ENCODE peak calls at places on chromosome 4, in ten cellular contexts. X is colonic mucosa, W is HCT116, K is Peyer's patch, T is A549, V is aorta, A is adipocyte, F is SJSA1, E is tibial nerve, G is body of pancreas. N is an unnamed sample. For H3K4me1, the result is how much of the 10 kb centered on the place peaks cover.

GRCh38 chr4:16450031-16450430 is 223.8 kb upstream of the TAPT1 start:
- DNase-seq in T (no peak), A (no peak), W (no peak), F (no peak), G (no peak), K (no peak), E (no peak), V (no peak), X (no peak), N (no peak)

GRCh38 chr4:6900181-6900812 is 9.3 kb upstream of the TBC1D14 start:
- DNase-seq in X (no peak), T (no peak), K (peak), E (no peak), G (no peak), A (no peak), W (no peak), F (no peak), V (no peak), N (no peak)

GRCh38 chr4:73816814-73817213 is 19.7 kb upstream of the CXCL6 start:
- DNase-seq in V (no peak), G (peak), X (no peak), E (peak), T (peak), K (no peak), F (peak), W (no peak), A (peak), N (no peak)

GRCh38 chr4:152072886-152073285 is 312.1 kb upstream of the GATB start:
- DNase-seq in W (no peak), E (no peak), G (no peak), A (no peak), X (no peak), V (no peak), K (no peak), F (no peak), T (no peak), N (no peak)

GRCh38 chr4:131381055-131381454 is 1768.0 kb upstream of the PCDH10 start:
- DNase-seq in V (no peak), G (no peak), X (no peak), A (no peak), E (no peak), T (no peak), F (no peak), W (no peak), K (no peak), N (no peak)

GRCh38 chr4:116346750-116347149 is 738.6 kb downstream of the TRAM1L1 start:
- DNase-seq in X (no peak), W (no peak), E (no peak), K (no peak), G (no peak), F (no peak), V (no peak), A (no peak), T (no peak), N (no peak)

GRCh38 chr4:52290468-52290867 is 239.4 kb downstream of the SPATA18 start:
- DNase-seq in E (no peak), W (no peak), F (no peak), T (no peak), K (no peak), X (no peak), A (no peak), G (no peak), V (no peak), N (no peak)

GRCh38 chr4:168434993-168435392 is 45.3 kb downstream of the DDX60L start:
- DNase-seq in A (no peak), F (no peak), G (no peak), E (no peak), V (no peak), T (no peak), K (no peak), W (no peak), X (no peak), N (no peak)

GRCh38 chr4:185859106-185859505 is 47.1 kb upstream of the SORBS2 start:
- DNase-seq in W (no peak), F (peak), G (peak), T (no peak), E (no peak), A (no peak), V (no peak), K (no peak), X (peak), N (no peak)

GRCh38 chr4:151324449-151325319 is 721 bp downstream of the SH3D19 start:
- DNase-seq in X (peak), F (peak), T (peak), E (peak), K (peak), A (peak), V (peak), G (peak), W (peak), N (no peak)

GRCh38 chr4:59091376-59092142 is 1981.4 kb upstream of the IGFBP7 start:
- DNase-seq in V (peak), E (no peak), X (no peak), F (no peak), A (no peak), G (no peak), W (no peak), K (no peak), T (no peak), N (no peak)

GRCh38 chr4:186500721-186501304 is 54.6 kb downstream of the MTNR1A start:
- DNase-seq in A (no peak), K (no peak), X (peak), F (no peak), W (no peak), E (no peak), V (no peak), T (no peak), G (peak), N (no peak)

GRCh38 chr4:112523764-112524505 is 8.0 kb upstream of the NEUROG2 start:
- DNase-seq in G (peak), X (peak), K (peak), A (no peak), T (peak), V (peak), E (no peak), F (peak), W (peak), N (no peak)

GRCh38 chr4:112302320-112303274 is 5.4 kb downstream of the ALPK1 start:
- DNase-seq in G (no peak), W (no peak), X (no peak), E (no peak), A (no peak), T (no peak), K (no peak), V (no peak), F (no peak), N (no peak)

GRCh38 chr4:109171098-109171497 is 131.4 kb downstream of the COL25A1 start:
- DNase-seq in T (no peak), F (no peak), G (no peak), W (no peak), A (no peak), E (no peak), X (no peak), V (no peak), K (no peak), N (no peak)

GRCh38 chr4:95388911-95389310 is 159.9 kb downstream of the UNC5C start:
- DNase-seq in X (no peak), E (no peak), F (no peak), G (no peak), W (no peak), K (no peak), T (no peak), V (no peak), A (peak), N (no peak)

GRCh38 chr4:102492531-102493241 is 8.5 kb upstream of the NFKB1 start:
- DNase-seq in V (no peak), G (no peak), E (no peak), W (no peak), F (no peak), T (no peak), X (no peak), A (no peak), K (no peak), N (no peak)

GRCh38 chr4:24508541-24508940 is 75.8 kb downstream of the DHX15 start:
- DNase-seq in X (no peak), G (no peak), F (no peak), T (no peak), A (no peak), E (no peak), K (no peak), V (no peak), W (no peak), N (no peak)

GRCh38 chr4:151403656-151404055 is 5.3 kb upstream of the FHIP1A start:
- DNase-seq in V (no peak), A (no peak), G (no peak), K (no peak), T (no peak), E (no peak), X (no peak), F (no peak), W (no peak), N (no peak)

GRCh38 chr4:102637391-102637790 is 123.4 kb downstream of the MANBA start:
- DNase-seq in G (no peak), F (no peak), E (no peak), A (no peak), K (no peak), X (no peak), V (no peak), T (no peak), W (no peak), N (no peak)

GRCh38 chr4:16582526-16582925 is 315.9 kb downstream of the LDB2 start:
- DNase-seq in K (no peak), V (peak), F (no peak), G (no peak), E (no peak), W (no peak), T (no peak), A (no peak), X (no peak), N (peak)

GRCh38 chr4:145881991-145882390 is 56.6 kb downstream of the ZNF827 start:
- DNase-seq in K (peak), V (no peak), X (peak), F (no peak), W (no peak), T (no peak), E (no peak), A (no peak), G (peak), N (no peak)

GRCh38 chr4:102761478-102761790 is 666 bp upstream of the MANBA start:
- DNase-seq in F (no peak), W (no peak), T (no peak), K (no peak), V (no peak), E (peak), G (no peak), X (no peak), A (no peak), N (no peak)

GRCh38 chr4:76535603-76536380 is 100.8 kb downstream of the SHROOM3 start:
- DNase-seq in A (no peak), F (peak), V (no peak), K (no peak), T (no peak), W (no peak), E (no peak), G (no peak), X (peak), N (no peak)

GRCh38 chr4:94348705-94349104 is 6.1 kb upstream of the HPGDS start:
- DNase-seq in X (no peak), A (no peak), F (peak), G (no peak), E (no peak), W (no peak), V (no peak), T (no peak), K (no peak), N (no peak)

GRCh38 chr4:152063301-152064235 is 302.8 kb upstream of the GATB start:
- DNase-seq in K (peak), F (no peak), E (no peak), V (no peak), X (peak), T (no peak), W (no peak), G (no peak), A (peak), N (no peak)

GRCh38 chr4:155914782-155915181 is 11.3 kb downstream of the TDO2 start:
- DNase-seq in A (no peak), F (no peak), E (no peak), X (no peak), W (no peak), G (no peak), T (no peak), K (no peak), V (no peak), N (no peak)

GRCh38 chr4:186881521-186882220 is 158.0 kb upstream of the FAT1 start:
- DNase-seq in F (peak), A (peak), X (no peak), E (no peak), V (no peak), W (peak), T (no peak), G (no peak), K (no peak), N (no peak)

GRCh38 chr4:183601381-183601780 is 57.6 kb downstream of the RWDD4 start:
- DNase-seq in E (no peak), G (no peak), V (no peak), A (no peak), W (no peak), T (no peak), F (no peak), X (no peak), K (no peak), N (no peak)

GRCh38 chr4:187236491-187236890 is 512.8 kb upstream of the FAT1 start:
- DNase-seq in F (peak), K (no peak), E (no peak), V (no peak), G (no peak), W (no peak), A (peak), X (no peak), T (peak), N (no peak)

GRCh38 chr4:7000421-7001176 is 42.6 kb upstream of the TADA2B start:
- DNase-seq in X (no peak), E (no peak), A (no peak), V (peak), T (no peak), F (no peak), W (no peak), G (no peak), K (no peak), N (no peak)

GRCh38 chr4:86963697-86964096 is 28.9 kb downstream of the AFF1 start:
- DNase-seq in V (no peak), A (no peak), W (peak), G (no peak), E (no peak), T (peak), K (no peak), X (no peak), F (no peak), N (no peak)
- H3K4me1 ChIP-seq in V (under half), A (under half), W (under half), G (under half), E (under half), T (half or more), K (under half), X (under half), F (under half), N (under half)

DNA sequence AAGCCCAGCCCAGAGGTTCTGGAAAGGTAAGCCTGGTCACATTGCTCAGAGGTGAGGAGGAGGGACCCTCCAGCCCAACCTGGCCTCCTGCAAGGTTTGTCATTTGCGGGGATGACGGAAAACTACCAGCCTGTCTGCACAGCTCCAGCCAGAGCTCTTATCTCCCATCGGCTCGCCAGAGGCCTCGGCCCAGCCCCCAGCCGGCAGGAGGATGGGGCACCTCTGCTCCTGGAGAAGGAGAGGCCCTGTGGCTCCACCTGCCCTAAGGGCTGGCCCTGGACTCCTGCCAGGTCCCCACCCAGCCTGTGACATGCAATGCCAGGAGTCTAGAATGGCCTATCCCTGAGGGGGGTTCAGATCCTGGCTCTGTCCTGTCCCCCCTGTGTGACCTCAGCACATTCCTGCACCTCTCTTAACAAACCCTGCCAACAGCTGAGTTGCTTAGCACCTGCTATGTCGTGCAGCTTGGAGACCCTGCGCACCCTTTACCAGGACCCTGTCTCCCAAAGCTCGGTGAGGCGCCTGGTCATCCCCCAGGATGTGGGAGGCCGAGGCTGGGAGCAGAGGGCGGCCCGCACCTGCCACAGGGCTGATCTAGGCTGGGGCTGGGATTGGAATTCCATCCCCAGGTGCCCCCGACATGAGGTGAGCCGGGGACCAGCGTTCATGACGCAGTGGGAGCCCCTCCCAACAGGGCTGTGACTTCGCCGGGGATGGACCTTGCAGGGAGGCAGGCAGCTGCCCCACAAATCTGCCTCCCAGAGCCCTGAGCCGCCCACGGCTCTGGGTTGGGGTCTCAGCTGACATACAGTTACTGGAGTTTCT is 14.4 kb downstream of the ADRA2C start:
- DNase-seq in W (no peak), A (no peak), T (peak), V (no peak), K (no peak), E (no peak), G (peak), X (peak), F (no peak), N (no peak)
- H3K4me1 ChIP-seq in W (half or more), A (under half), T (under half), V (under half), K (under half), E (under half), G (under half), X (under half), F (under half), N (under half)

GRCh38 chr4:41365726-41366125 is 109.0 kb downstream of the UCHL1 start:
- DNase-seq in G (no peak), E (no peak), K (no peak), V (no peak), W (no peak), F (no peak), T (no peak), X (no peak), A (no peak), N (no peak)

GRCh38 chr4:41364871-41365270 is 108.1 kb downstream of the UCHL1 start:
- DNase-seq in K (no peak), W (no peak), A (peak), V (no peak), G (no peak), X (no peak), E (peak), T (no peak), F (no peak), N (no peak)

GRCh38 chr4:41373221-41373620 is 116.5 kb downstream of the UCHL1 start:
- DNase-seq in E (no peak), A (no peak), F (no peak), T (no peak), G (no peak), W (no peak), V (no peak), X (no peak), K (no peak), N (no peak)

GRCh38 chr4:41366911-41367517 is 110.3 kb downstream of the UCHL1 start:
- DNase-seq in W (no peak), K (no peak), F (no peak), V (no peak), X (no peak), G (no peak), T (no peak), E (no peak), A (no peak), N (no peak)

DNA sequence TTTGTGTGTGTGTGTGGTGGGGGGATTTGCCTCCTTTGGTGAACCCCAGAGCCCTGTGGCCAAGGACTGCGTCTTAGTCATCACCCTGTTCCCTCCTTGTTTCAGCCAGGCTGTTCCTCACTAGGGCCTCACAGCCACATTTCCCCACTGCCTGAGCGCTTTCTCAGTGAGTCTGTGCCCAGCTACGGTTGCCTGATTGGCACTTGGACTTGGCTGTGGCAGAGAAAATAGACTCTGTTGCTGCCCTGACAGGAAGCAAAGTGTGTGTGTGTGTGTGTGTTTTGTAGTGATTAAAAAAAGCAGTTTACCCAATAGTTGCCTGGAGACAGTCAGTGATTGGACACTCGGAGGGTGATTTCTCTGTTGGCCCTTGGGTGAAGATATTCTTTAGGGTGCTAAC is 113.0 kb downstream of the UCHL1 start:
- DNase-seq in G (peak), A (no peak), V (peak), K (no peak), X (no peak), T (no peak), E (no peak), W (no peak), F (no peak), N (no peak)
- H3K4me1 ChIP-seq in G (under half), A (under half), V (under half), K (under half), X (under half), T (half or more), E (under half), W (under half), F (under half), N (under half)

GRCh38 chr4:10024303-10024702 is 3.0 kb upstream of the SLC2A9 start:
- DNase-seq in A (no peak), X (no peak), V (no peak), K (peak), E (no peak), W (no peak), F (no peak), T (no peak), G (peak), N (no peak)

GRCh38 chr4:10023806-10024205 is 2.5 kb upstream of the SLC2A9 start:
- DNase-seq in W (no peak), X (no peak), V (peak), G (peak), F (no peak), T (no peak), E (no peak), A (no peak), K (peak), N (no peak)

GRCh38 chr4:10022346-10023049 is 1.2 kb upstream of the SLC2A9 start:
- DNase-seq in F (no peak), W (no peak), K (peak), T (no peak), X (no peak), G (no peak), A (no peak), E (no peak), V (no peak), N (no peak)

GRCh38 chr4:10020871-10021676 is at the start of gene SLC2A9:
- DNase-seq in V (peak), E (peak), W (no peak), K (peak), A (no peak), G (no peak), T (no peak), X (no peak), F (no peak), N (no peak)

GRCh38 chr4:10023050-10023419 is 1.7 kb upstream of the SLC2A9 start:
- DNase-seq in V (no peak), E (no peak), G (no peak), F (no peak), K (peak), X (no peak), W (no peak), T (no peak), A (no peak), N (no peak)
- H3K4me1 ChIP-seq in V (under half), E (under half), G (under half), F (under half), K (under half), X (under half), W (under half), T (under half), A (under half), N (under half)

GRCh38 chr4:2932561-2932950 is 30.6 kb downstream of the NOP14 start:
- DNase-seq in F (no peak), W (no peak), X (no peak), E (no peak), T (no peak), K (peak), A (no peak), V (no peak), G (no peak), N (no peak)

GRCh38 chr4:2931765-2932560 is 31.2 kb downstream of the NOP14 start:
- DNase-seq in T (no peak), V (peak), G (peak), E (no peak), W (no peak), X (peak), K (peak), F (no peak), A (no peak), N (no peak)

GRCh38 chr4:2933566-2934076 is 29.6 kb downstream of the NOP14 start:
- DNase-seq in V (peak), T (no peak), K (peak), F (no peak), E (no peak), W (no peak), A (no peak), G (no peak), X (peak), N (no peak)

GRCh38 chr4:2934077-2934812 is 29.0 kb downstream of the NOP14 start:
- DNase-seq in F (no peak), V (peak), E (peak), W (no peak), K (peak), X (peak), G (peak), T (peak), A (peak), N (no peak)

DNA sequence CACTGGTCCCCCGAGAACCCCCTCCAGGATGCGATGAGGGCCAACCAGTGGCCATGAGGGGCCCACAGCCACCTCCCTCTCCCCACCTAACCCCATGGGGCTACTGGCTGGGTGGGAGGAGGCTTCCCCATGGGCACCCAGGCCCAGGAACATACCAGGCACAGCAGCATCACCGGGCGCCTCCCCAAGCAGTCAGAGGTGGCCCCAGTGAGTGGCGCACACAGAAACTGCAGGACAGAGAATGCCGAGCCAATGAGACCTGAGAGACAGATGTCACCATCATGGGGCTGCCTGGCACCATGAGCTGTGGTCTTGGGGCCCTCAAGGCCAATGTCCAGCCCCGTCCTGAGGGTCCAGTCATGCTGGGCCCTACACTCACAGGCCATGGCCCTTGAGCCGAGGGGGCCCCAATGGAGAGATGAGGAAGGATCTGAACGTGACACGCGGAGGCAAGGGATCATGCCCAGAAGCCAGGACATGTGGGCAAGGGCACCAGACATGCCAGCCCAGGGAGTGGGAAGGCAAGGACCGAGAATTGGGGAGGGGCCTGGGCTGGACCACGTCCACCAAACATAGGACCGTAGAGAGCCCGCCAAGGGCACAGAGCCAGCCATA is 30.1 kb downstream of the NOP14 start:
- DNase-seq in E (no peak), W (no peak), X (no peak), K (peak), A (no peak), V (peak), T (no peak), F (no peak), G (no peak), N (no peak)
- H3K4me1 ChIP-seq in E (half or more), W (under half), X (under half), K (under half), A (under half), V (under half), T (under half), F (under half), G (half or more), N (under half)

N was measured in iPS DF 6.9.